ENCODE peak calls at places on chromosomes 5 and 9, in eight cellular contexts. L, A, W, H, B, C, K and J are unnamed samples.

GRCh38 chr5:128201065-128201926 is 117.7 kb downstream of the SLC12A2 start:
- DNase-seq in K (peak; percentile 85), A (peak; percentile 87), H (peak; percentile 68), L (peak; percentile 91), C (no peak), B (no peak), W (peak; percentile 85), J (peak; percentile 64)

GRCh38 chr5:149228610-149229297 is 42.9 kb upstream of the AFAP1L1 start:
- DNase-seq in A (peak; percentile 98), C (peak; percentile 82), H (peak; percentile 85), W (peak; percentile 92), K (peak; percentile 22), L (peak; percentile 74), B (no peak), J (no peak)

GRCh38 chr9:132647806-132648205 is 22.0 kb downstream of the DDX31 start:
- DNase-seq in H (no peak), K (no peak), W (no peak), L (no peak), C (no peak), A (peak; percentile 10), B (no peak), J (no peak)

GRCh38 chr9:105066265-105066865 is 138.4 kb upstream of the ABCA1 start:
- DNase-seq in W (no peak), B (no peak), K (no peak), L (no peak), C (no peak), A (no peak), H (no peak), J (peak; percentile 6)

GRCh38 chr9:94801242-94801641 is 74.7 kb downstream of the AOPEP start:
- DNase-seq in W (peak; percentile 38), B (no peak), K (no peak), L (no peak), A (no peak), C (no peak), H (no peak), J (no peak)

GRCh38 chr9:69326261-69326660 is 1.2 kb downstream of the ENTREP1 start:
- DNase-seq in K (peak; percentile 80), C (no peak), B (no peak), L (peak; percentile 34), H (no peak), A (no peak), W (no peak), J (no peak)

GRCh38 chr9:108272350-108272899 is 583.4 kb downstream of the ACTL7B start:
- DNase-seq in C (peak; percentile 7), H (peak; percentile 61), W (peak; percentile 74), K (peak; percentile 23), L (peak; percentile 60), A (peak; percentile 54), B (no peak), J (no peak)

GRCh38 chr5:80282054-80282453 is 26.2 kb upstream of the SERINC5 start:
- DNase-seq in C (no peak), L (no peak), W (no peak), A (no peak), K (no peak), B (no peak), H (no peak), J (no peak)

GRCh38 chr9:4829956-4830355 is 37.2 kb downstream of the RCL1 start:
- DNase-seq in W (peak; percentile 66), C (no peak), H (no peak), B (no peak), A (peak; percentile 56), K (no peak), L (no peak), J (no peak)

GRCh38 chr9:121640076-121640475 is 11.4 kb upstream of the DAB2IP start:
- DNase-seq in W (peak; percentile 40), H (peak; percentile 41), A (peak; percentile 50), K (peak; percentile 56), C (no peak), B (no peak), L (peak; percentile 81), J (peak; percentile 35)

GRCh38 chr5:93850311-93850710 is 108.9 kb upstream of the POU5F2 start:
- DNase-seq in H (peak; percentile 3), K (no peak), C (no peak), B (no peak), A (no peak), W (no peak), L (no peak), J (no peak)

GRCh38 chr5:74622122-74622521 is 18.4 kb downstream of the ENC1 start:
- DNase-seq in A (no peak), L (no peak), H (no peak), W (peak; percentile 21), C (no peak), B (no peak), K (no peak), J (no peak)

GRCh38 chr5:33611882-33612281 is 171.1 kb downstream of the TARS1 start:
- DNase-seq in K (no peak), W (peak; percentile 86), H (no peak), C (peak; percentile 23), L (no peak), A (peak; percentile 77), B (no peak), J (no peak)

GRCh38 chr5:135444360-135444759 is 2.8 kb downstream of the DCANP1 start:
- DNase-seq in W (no peak), B (peak; percentile 50), K (no peak), C (no peak), A (no peak), L (no peak), H (no peak), J (no peak)

GRCh38 chr5:9380108-9380507 is 165.8 kb downstream of the SEMA5A start:
- DNase-seq in L (no peak), C (no peak), B (no peak), H (no peak), W (no peak), K (no peak), A (peak; percentile 100), J (no peak)

GRCh38 chr5:67731886-67732285 is 483.7 kb upstream of the PIK3R1 start:
- DNase-seq in H (no peak), W (no peak), A (no peak), B (no peak), K (no peak), C (no peak), L (no peak), J (peak; percentile 42)

GRCh38 chr5:159449925-159450324 is 119.6 kb upstream of the IL12B start:
- DNase-seq in B (peak; percentile 47), C (no peak), H (peak; percentile 69), L (no peak), K (no peak), A (peak; percentile 87), W (peak; percentile 18), J (no peak)

GRCh38 chr9:87872079-87872624 is 10.5 kb upstream of the SPATA31E1 start:
- DNase-seq in K (no peak), C (no peak), B (no peak), L (no peak), W (peak; percentile 47), H (no peak), A (no peak), J (no peak)

GRCh38 chr9:35726876-35727438 is 5.0 kb downstream of the TLN1 start:
- DNase-seq in H (peak; percentile 49), C (no peak), L (peak; percentile 29), A (peak; percentile 21), K (peak; percentile 41), W (peak; percentile 66), B (peak; percentile 91), J (peak; percentile 40)

GRCh38 chr5:113214606-113215323 is 220.0 kb downstream of the TSSK1B start:
- DNase-seq in H (no peak), B (no peak), A (no peak), L (no peak), K (no peak), W (no peak), C (no peak), J (no peak)

GRCh38 chr5:113216545-113216944 is 218.2 kb downstream of the TSSK1B start:
- DNase-seq in B (no peak), W (no peak), L (no peak), K (no peak), H (no peak), C (no peak), A (no peak), J (no peak)

GRCh38 chr5:113213551-113213971 is 221.2 kb downstream of the TSSK1B start:
- DNase-seq in H (no peak), K (no peak), C (no peak), L (no peak), W (no peak), B (no peak), A (no peak), J (no peak)

GRCh38 chr5:113214026-113214425 is 220.8 kb downstream of the TSSK1B start:
- DNase-seq in A (no peak), C (no peak), H (no peak), W (no peak), L (no peak), B (no peak), K (no peak), J (no peak)

GRCh38 chr5:113215401-113216060 is 219.3 kb downstream of the TSSK1B start:
- DNase-seq in K (no peak), A (peak; percentile 74), L (no peak), C (no peak), B (no peak), W (peak; percentile 54), H (no peak), J (no peak)
- H3K27ac ChIP-seq in K (no peak overlapping the region), A (no peak overlapping the region), L (no peak overlapping the region), C (no peak overlapping the region), B (no peak overlapping the region), W (no peak overlapping the region), H (no peak overlapping the region), J (no peak overlapping the region)

GRCh38 chr5:168324864-168325615 is 33.6 kb downstream of the WWC1 start:
- DNase-seq in H (peak; percentile 82), W (no peak), C (no peak), A (peak; percentile 90), B (no peak), K (no peak), L (no peak), J (no peak)
- H3K27ac ChIP-seq in H (peak overlapping the region; percentile 98), W (no peak overlapping the region), C (no peak overlapping the region), A (peak overlapping the region; percentile 99), B (no peak overlapping the region), K (no peak overlapping the region), L (no peak overlapping the region), J (no peak overlapping the region)

DNA sequence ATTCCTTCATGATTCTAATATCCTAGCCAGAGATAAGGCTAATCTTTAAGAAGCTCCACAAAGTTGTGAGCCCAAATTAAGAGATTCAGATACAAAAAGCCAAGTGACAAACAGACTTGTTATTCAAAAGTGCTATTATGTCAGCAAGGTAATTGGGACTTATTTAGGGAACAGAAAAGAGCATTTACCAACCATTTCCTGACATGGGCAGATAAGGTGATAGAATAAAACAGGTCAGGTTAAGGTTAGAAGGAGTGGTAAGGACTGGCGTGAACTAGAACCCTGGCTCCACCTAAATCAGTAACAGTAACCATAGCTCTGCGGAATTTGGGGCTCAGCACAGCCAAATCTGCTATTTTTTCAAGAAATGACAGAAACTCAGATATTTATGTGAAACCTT is 10.0 kb upstream of the ERMP1 start:
- DNase-seq in C (no peak), L (no peak), B (no peak), H (no peak), A (no peak), W (no peak), K (no peak), J (no peak)
- H3K27ac ChIP-seq in C (no peak overlapping the region), L (no peak overlapping the region), B (peak overlapping the region; percentile 20), H (peak overlapping the region; percentile 69), A (peak overlapping the region; percentile 63), W (no peak overlapping the region), K (peak overlapping the region; percentile 91), J (no peak overlapping the region)

DNA sequence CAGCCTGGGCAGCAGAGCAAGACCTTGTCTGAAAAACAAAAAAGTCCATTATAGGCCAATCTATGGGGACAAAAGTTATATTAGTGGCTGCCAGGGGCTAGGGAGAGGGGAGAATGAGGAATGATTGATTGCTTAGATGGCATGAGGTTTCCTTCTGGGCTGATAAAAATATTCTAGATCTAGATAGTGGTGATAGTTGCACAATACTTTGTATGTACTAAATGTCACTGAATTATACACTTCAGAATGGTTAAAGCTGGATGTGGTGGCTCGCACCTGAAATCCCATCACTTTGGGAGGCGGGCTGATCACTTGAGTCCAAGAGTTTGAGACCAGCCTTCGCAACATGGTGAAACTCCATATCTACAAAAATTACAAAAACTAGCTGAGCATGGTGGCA is 42.7 kb upstream of the TEX48 start:
- DNase-seq in K (no peak), H (no peak), B (no peak), L (no peak), W (no peak), C (no peak), A (no peak), J (no peak)
- H3K27ac ChIP-seq in K (no peak overlapping the region), H (no peak overlapping the region), B (no peak overlapping the region), L (no peak overlapping the region), W (no peak overlapping the region), C (no peak overlapping the region), A (no peak overlapping the region), J (no peak overlapping the region)